ENCODE peak calls at places on chromosomes 11 and 22, in seven cellular contexts. D is uterus, L is hepatocyte, V is sigmoid colon, W is GM23338, P is left ventricle myocardium inferior, M is AG10803. Q is an unnamed sample.

GRCh38 chr22:45064313-45065268 is 54.8 kb upstream of the PHF21B start:
- DNase-seq in D (no peak), L (no peak), V (no peak), W (no peak), P (no peak), M (peak), Q (no peak)

GRCh38 chr11:116730568-116730967 is 42.2 kb downstream of the BUD13 start:
- DNase-seq in D (no peak), L (no peak), V (no peak), W (no peak), P (peak), M (no peak), Q (no peak)

GRCh38 chr22:20216863-20217499 is 51.1 kb downstream of the RTN4R start:
- DNase-seq in D (no peak), L (no peak), V (no peak), W (no peak), P (no peak), M (no peak), Q (no peak)

GRCh38 chr22:42335839-42336378 is 65.5 kb upstream of the TCF20 start:
- DNase-seq in D (no peak), L (no peak), V (no peak), W (no peak), P (no peak), M (no peak), Q (no peak)

GRCh38 chr11:86918943-86919342 is 36.3 kb downstream of the FZD4 start:
- DNase-seq in D (no peak), L (no peak), V (no peak), W (no peak), P (no peak), M (no peak), Q (no peak)

GRCh38 chr11:12149672-12150225 is 39.4 kb downstream of the MICAL2 start:
- DNase-seq in D (no peak), L (no peak), V (no peak), W (no peak), P (no peak), M (no peak), Q (no peak)

GRCh38 chr11:101030692-101031091 is 98.9 kb downstream of the PGR start:
- DNase-seq in D (no peak), L (no peak), V (no peak), W (no peak), P (no peak), M (no peak), Q (no peak)

GRCh38 chr11:13222285-13222684 is 55.3 kb upstream of the BMAL1 start:
- DNase-seq in D (no peak), L (no peak), V (no peak), W (no peak), P (no peak), M (no peak), Q (no peak)

GRCh38 chr11:95547186-95547585 is 242.4 kb downstream of the FAM76B start:
- DNase-seq in D (no peak), L (no peak), V (no peak), W (no peak), P (no peak), M (no peak), Q (no peak)

GRCh38 chr11:77073328-77074001 is 6.7 kb downstream of the CAPN5 start:
- DNase-seq in D (peak), L (peak), V (peak), W (no peak), P (peak), M (peak), Q (no peak)

GRCh38 chr11:95187730-95188129 is 43.3 kb downstream of the SESN3 start:
- DNase-seq in D (no peak), L (no peak), V (no peak), W (no peak), P (no peak), M (no peak), Q (no peak)

GRCh38 chr11:36075053-36075452 is 131.2 kb downstream of the LDLRAD3 start:
- DNase-seq in D (no peak), L (no peak), V (no peak), W (no peak), P (no peak), M (peak), Q (no peak)

GRCh38 chr11:57885298-57886035 is 123.9 kb downstream of the CTNND1 start:
- DNase-seq in D (no peak), L (peak), V (no peak), W (peak), P (no peak), M (no peak), Q (no peak)

GRCh38 chr11:86274503-86274902 is 27.5 kb upstream of the HIKESHI start:
- DNase-seq in D (no peak), L (no peak), V (no peak), W (peak), P (no peak), M (no peak), Q (no peak)

GRCh38 chr11:47494996-47495855 is 46.3 kb upstream of the RAPSN start:
- DNase-seq in D (no peak), L (no peak), V (no peak), W (no peak), P (no peak), M (peak), Q (no peak)

GRCh38 chr11:110720646-110721283 is 8.5 kb upstream of the ARHGAP20 start:
- DNase-seq in D (no peak), L (no peak), V (no peak), W (no peak), P (no peak), M (peak), Q (no peak)

GRCh38 chr11:45314900-45315299 is 28.8 kb upstream of the SYT13 start:
- DNase-seq in D (no peak), L (no peak), V (no peak), W (peak), P (no peak), M (no peak), Q (no peak)

GRCh38 chr22:50342651-50343540 is at the start of gene PPP6R2:
- DNase-seq in D (peak), L (peak), V (peak), W (peak), P (peak), M (peak), Q (no peak)

GRCh38 chr22:38482662-38483308 is 14.9 kb downstream of the KDELR3 start:
- DNase-seq in D (no peak), L (no peak), V (no peak), W (no peak), P (no peak), M (no peak), Q (no peak)

GRCh38 chr11:2221024-2221423 is 49.4 kb downstream of the ASCL2 start:
- DNase-seq in D (no peak), L (no peak), V (no peak), W (no peak), P (no peak), M (no peak), Q (no peak)

GRCh38 chr11:113519989-113520613 is 44.9 kb upstream of the DRD2 start:
- DNase-seq in D (no peak), L (no peak), V (no peak), W (no peak), P (no peak), M (no peak), Q (no peak)

GRCh38 chr11:119481667-119482400 is 58.9 kb upstream of the THY1 start:
- DNase-seq in D (no peak), L (no peak), V (no peak), W (no peak), P (no peak), M (no peak), Q (no peak)

GRCh38 chr11:135073444-135073843 is 661.4 kb upstream of the B3GAT1 start:
- DNase-seq in D (no peak), L (no peak), V (no peak), W (no peak), P (no peak), M (no peak), Q (no peak)

GRCh38 chr11:108543316-108543955 is 45.3 kb upstream of the POGLUT3 start:
- DNase-seq in D (no peak), L (no peak), V (no peak), W (no peak), P (no peak), M (no peak), Q (no peak)

GRCh38 chr11:34351051-34351450 is 6.8 kb downstream of the ABTB2 start:
- DNase-seq in D (no peak), L (no peak), V (no peak), W (no peak), P (no peak), M (peak), Q (no peak)

GRCh38 chr11:61021661-61022212 is 50.3 kb downstream of the CD6 start:
- DNase-seq in D (no peak), L (peak), V (peak), W (peak), P (no peak), M (no peak), Q (no peak)

GRCh38 chr22:29481265-29482000 is 1.4 kb downstream of the NEFH start:
- DNase-seq in D (no peak), L (peak), V (no peak), W (peak), P (no peak), M (peak), Q (no peak)

GRCh38 chr11:75342966-75343870 is 8.2 kb downstream of the ARRB1 start:
- DNase-seq in D (no peak), L (peak), V (peak), W (peak), P (no peak), M (no peak), Q (no peak)

GRCh38 chr11:134508219-134508990 is 96.4 kb upstream of the B3GAT1 start:
- DNase-seq in D (no peak), L (no peak), V (peak), W (no peak), P (no peak), M (no peak), Q (no peak)

GRCh38 chr11:125263268-125263790 is 98.8 kb downstream of the PKNOX2 start:
- DNase-seq in D (peak), L (peak), V (peak), W (peak), P (peak), M (peak), Q (no peak)

GRCh38 chr11:934437-934950 is 8.8 kb downstream of the AP2A2 start:
- DNase-seq in D (no peak), L (no peak), V (no peak), W (peak), P (no peak), M (no peak), Q (no peak)

GRCh38 chr11:74950374-74950969 is 1.4 kb downstream of the SPCS2 start:
- DNase-seq in D (no peak), L (no peak), V (no peak), W (no peak), P (no peak), M (no peak), Q (no peak)

GRCh38 chr11:60370811-60371297 is 7.5 kb upstream of the MS4A7 start:
- DNase-seq in D (no peak), L (peak), V (no peak), W (no peak), P (no peak), M (no peak), Q (no peak)

GRCh38 chr11:17486666-17487065 is 10.0 kb upstream of the ABCC8 start:
- DNase-seq in D (no peak), L (no peak), V (no peak), W (no peak), P (no peak), M (no peak), Q (no peak)

GRCh38 chr11:18145025-18145424 is 12.7 kb downstream of the MRGPRX3 start:
- DNase-seq in D (no peak), L (no peak), V (no peak), W (no peak), P (no peak), M (no peak), Q (no peak)

GRCh38 chr11:76604652-76605241 is 65.8 kb downstream of the LRRC32 start:
- DNase-seq in D (peak), L (no peak), V (peak), W (no peak), P (peak), M (peak), Q (no peak)

GRCh38 chr11:82261367-82261766 is 472.3 kb downstream of the FAM181B start:
- DNase-seq in D (no peak), L (no peak), V (no peak), W (no peak), P (no peak), M (no peak), Q (no peak)

DNA sequence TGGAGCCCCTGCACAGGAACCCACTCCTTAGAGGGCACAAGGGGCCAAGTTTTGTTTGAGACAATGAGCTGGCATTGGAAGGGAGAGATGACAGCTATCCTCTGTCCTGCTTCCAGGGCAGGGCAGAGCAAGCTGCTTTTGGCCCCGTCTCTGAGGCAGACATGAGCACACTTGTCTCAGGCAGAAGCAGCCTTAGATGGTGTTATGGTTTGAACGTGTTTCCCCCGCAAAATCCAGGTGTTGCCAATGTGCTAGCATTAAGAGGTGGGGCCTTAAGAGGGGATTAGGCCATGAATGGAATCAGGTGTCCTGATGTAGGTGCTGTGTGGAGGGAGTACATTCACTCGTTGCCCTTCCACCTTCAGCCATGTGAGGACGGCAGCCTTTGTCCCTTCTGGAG is 2.5 kb downstream of the TP53AIP1 start:
- DNase-seq in D (no peak), L (no peak), V (no peak), W (no peak), P (no peak), M (no peak), Q (no peak)
- H3K4me3 ChIP-seq in D (no peak), L (no peak), V (no peak), W (no peak), P (no peak), M (no peak), Q (no peak)

GRCh38 chr22:28034760-28035401 is 115.8 kb upstream of the PITPNB start:
- DNase-seq in D (peak), L (peak), V (peak), W (no peak), P (peak), M (peak), Q (no peak)
- TF ChIP-seq CTCF in D (no peak), L (no peak), V (no peak), W (no peak), P (no peak), M (no peak), Q (no peak)

GRCh38 chr11:65883058-65883761 is 3.6 kb downstream of the CTSW start:
- DNase-seq in D (no peak), L (no peak), V (peak), W (no peak), P (no peak), M (no peak), Q (no peak)

GRCh38 chr11:65885231-65885630 is 3.0 kb downstream of the FIBP start:
- DNase-seq in D (no peak), L (no peak), V (no peak), W (no peak), P (no peak), M (no peak), Q (no peak)

GRCh38 chr11:65883786-65884715 is 4.2 kb downstream of the FIBP start:
- DNase-seq in D (no peak), L (no peak), V (peak), W (no peak), P (no peak), M (no peak), Q (no peak)

GRCh38 chr11:65885808-65886536 is 2.3 kb downstream of the FIBP start:
- DNase-seq in D (no peak), L (no peak), V (no peak), W (no peak), P (no peak), M (no peak), Q (no peak)

DNA sequence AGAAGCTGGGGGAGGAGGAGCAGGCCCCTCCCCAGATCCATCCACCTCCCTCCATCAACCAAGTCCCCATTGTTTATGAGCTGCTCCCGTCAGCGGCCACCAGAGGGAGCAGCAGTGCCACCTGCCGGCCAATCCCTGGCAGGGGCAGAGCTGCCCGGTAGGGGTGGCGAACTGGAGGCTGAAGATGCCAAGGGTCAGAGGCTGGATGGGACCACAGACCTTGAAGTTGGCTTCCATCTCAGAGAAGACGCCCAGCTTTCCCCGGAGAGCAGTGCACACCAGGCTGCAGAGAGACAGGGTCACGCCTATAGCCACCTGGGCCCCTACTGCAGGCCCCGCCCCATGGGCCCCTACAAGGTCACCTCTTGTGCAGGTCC is 3.6 kb downstream of the FIBP start:
- DNase-seq in D (peak), L (peak), V (peak), W (peak), P (peak), M (peak), Q (no peak)
- H3K4me3 ChIP-seq in D (no peak), L (no peak), V (no peak), W (no peak), P (no peak), M (no peak), Q (no peak)

DNA sequence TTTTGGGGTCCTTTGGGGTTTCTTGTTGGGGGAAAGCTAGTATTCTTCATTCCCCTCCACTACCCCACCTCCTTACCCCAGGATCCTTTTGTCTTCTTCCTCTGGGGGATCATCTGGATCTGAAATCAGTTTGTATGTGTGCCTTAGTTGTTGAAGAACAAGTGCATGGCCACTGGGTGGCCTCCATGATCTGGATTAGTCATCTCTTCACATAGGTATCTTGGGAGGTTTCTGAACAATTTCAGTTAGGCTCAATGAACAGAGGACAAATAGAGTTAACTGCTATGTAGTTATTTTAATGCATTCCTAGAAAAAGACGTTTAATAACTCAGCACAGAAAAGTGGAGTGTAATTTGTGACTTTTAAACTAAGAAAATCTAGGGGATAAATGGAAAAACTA is 7.1 kb upstream of the VWA5A start:
- DNase-seq in D (no peak), L (peak), V (no peak), W (peak), P (no peak), M (no peak), Q (peak)
- TF ChIP-seq CTCF in D (no peak), L (peak), V (no peak), W (peak), P (no peak), M (peak), Q (peak)